ENCODE peak calls at places on chromosomes 2 and 18, in four cellular contexts. S is bronchial epithelial cell, X is astrocyte of the cerebellum, J is tibial artery. P is an unnamed sample.

GRCh38 chr18:12645751-12646203 is 12.1 kb downstream of the SPIRE1 start:
- DNase-seq in X (no peak), S (peak), J (peak), P (no peak)

GRCh38 chr2:241882090-241882625 is 12.6 kb downstream of the RTP5 start:
- DNase-seq in J (peak), X (no peak), S (no peak), P (peak)

GRCh38 chr2:104028066-104028465 is 825.8 kb upstream of the POU3F3 start:
- DNase-seq in X (peak), S (no peak), J (no peak), P (no peak)

GRCh38 chr2:65919579-65920188 is 487.3 kb upstream of the SPRED2 start:
- DNase-seq in J (no peak), S (peak), X (no peak), P (no peak)

GRCh38 chr18:59547691-59548182 is 149.5 kb downstream of the CCBE1 start:
- DNase-seq in X (peak), S (peak), J (no peak), P (no peak)

GRCh38 chr2:177599072-177599688 is 206.6 kb downstream of the AGPS start:
- DNase-seq in S (no peak), X (no peak), J (no peak), P (no peak)

GRCh38 chr2:2222931-2223330 is 108.1 kb downstream of the MYT1L start:
- DNase-seq in X (no peak), S (peak), J (no peak), P (no peak)

GRCh38 chr2:226725096-226725495 is 74.5 kb downstream of the IRS1 start:
- DNase-seq in S (no peak), X (no peak), J (no peak), P (no peak)

GRCh38 chr2:219369447-219369861 is 18.3 kb downstream of the DNPEP start:
- DNase-seq in S (peak), X (peak), J (peak), P (no peak)

GRCh38 chr2:84497285-84497684 is 19.0 kb upstream of the DNAH6 start:
- DNase-seq in X (no peak), S (no peak), J (no peak), P (no peak)

GRCh38 chr2:5987117-5987787 is 295.1 kb downstream of the SOX11 start:
- DNase-seq in S (no peak), X (no peak), J (no peak), P (no peak)

GRCh38 chr18:657998-658946 is 819 bp downstream of the TYMS start:
- DNase-seq in J (peak), X (peak), S (peak), P (peak)

GRCh38 chr2:237296756-237297155 is 117.2 kb downstream of the COL6A3 start:
- DNase-seq in J (no peak), S (no peak), X (no peak), P (no peak)

GRCh38 chr2:238557431-238557830 is 130.7 kb downstream of the ASB1 start:
- DNase-seq in J (no peak), X (no peak), S (no peak), P (no peak)

P was measured in germinal center.